ENCODE peak calls at places on chromosome 7, in six cellular contexts. Q, A, W, F, E and N are unnamed samples. For H3K4me1 and H3K9me3, the result is how much of the 10 kb centered on the place peaks cover.

GRCh38 chr7:64308019-64308275 is 5.8 kb upstream of the ZNF736 start:
- DNase-seq in Q (no peak), F (no peak), A (no peak), E (no peak), W (no peak), N (no peak)

GRCh38 chr7:102305414-102306268 is 19.0 kb downstream of the SH2B2 start:
- DNase-seq in Q (no peak), F (no peak), E (no peak), A (no peak), W (no peak), N (no peak)

GRCh38 chr7:17133977-17134376 is 164.5 kb upstream of the AHR start:
- DNase-seq in A (no peak), Q (no peak), E (no peak), W (no peak), F (no peak), N (no peak)

GRCh38 chr7:75565129-75565528 is 73.0 kb downstream of the SPDYE5 start:
- DNase-seq in W (peak), E (peak), F (no peak), A (peak), Q (peak), N (no peak)

GRCh38 chr7:30836991-30837390 is 65.8 kb downstream of the MINDY4 start:
- DNase-seq in W (no peak), E (no peak), F (no peak), A (no peak), Q (no peak), N (no peak)

GRCh38 chr7:47950714-47951113 is 2.4 kb upstream of the PKD1L1 start:
- DNase-seq in F (no peak), E (no peak), Q (no peak), W (peak), A (no peak), N (no peak)

GRCh38 chr7:87517136-87517805 is 41.8 kb upstream of the ABCB4 start:
- DNase-seq in W (no peak), A (peak), Q (no peak), F (no peak), E (no peak), N (no peak)

GRCh38 chr7:100901921-100902332 is 6.2 kb upstream of the ACHE start:
- DNase-seq in F (no peak), A (no peak), Q (no peak), E (no peak), W (no peak), N (no peak)

GRCh38 chr7:112182749-112183148 is 23.4 kb downstream of the DOCK4 start:
- DNase-seq in A (no peak), F (no peak), E (no peak), W (no peak), Q (no peak), N (no peak)

GRCh38 chr7:114450431-114450830 is 35.8 kb downstream of the FOXP2 start:
- DNase-seq in F (no peak), E (no peak), A (no peak), Q (no peak), W (no peak), N (no peak)

GRCh38 chr7:94420321-94420720 is 25.6 kb downstream of the COL1A2 start:
- DNase-seq in A (no peak), Q (no peak), E (no peak), F (no peak), W (no peak), N (no peak)

GRCh38 chr7:78301361-78301760 is 502.8 kb downstream of the PHTF2 start:
- DNase-seq in F (no peak), W (no peak), E (no peak), A (peak), Q (no peak), N (no peak)

GRCh38 chr7:142598297-142598696 is 151.0 kb upstream of the PRSS1 start:
- DNase-seq in Q (no peak), A (no peak), W (no peak), F (no peak), E (no peak), N (no peak)

GRCh38 chr7:137242616-137243015 is 100.9 kb downstream of the PTN start:
- DNase-seq in A (no peak), F (no peak), E (no peak), W (no peak), Q (no peak), N (no peak)

GRCh38 chr7:137243741-137244140 is 99.8 kb downstream of the PTN start:
- DNase-seq in F (no peak), E (no peak), A (no peak), W (no peak), Q (no peak), N (no peak)

GRCh38 chr7:137245186-137245585 is 98.3 kb downstream of the PTN start:
- DNase-seq in F (no peak), E (no peak), A (peak), W (no peak), Q (no peak), N (no peak)

GRCh38 chr7:137241655-137242054 is 101.9 kb downstream of the PTN start:
- DNase-seq in W (no peak), Q (no peak), F (no peak), E (no peak), A (no peak), N (no peak)

GRCh38 chr7:137245890-137246289 is 97.6 kb downstream of the PTN start:
- DNase-seq in F (no peak), E (no peak), W (no peak), Q (no peak), A (peak), N (no peak)
- H3K4me1 ChIP-seq in F (under half), E (under half), W (under half), Q (under half), A (under half), N (under half)

DNA sequence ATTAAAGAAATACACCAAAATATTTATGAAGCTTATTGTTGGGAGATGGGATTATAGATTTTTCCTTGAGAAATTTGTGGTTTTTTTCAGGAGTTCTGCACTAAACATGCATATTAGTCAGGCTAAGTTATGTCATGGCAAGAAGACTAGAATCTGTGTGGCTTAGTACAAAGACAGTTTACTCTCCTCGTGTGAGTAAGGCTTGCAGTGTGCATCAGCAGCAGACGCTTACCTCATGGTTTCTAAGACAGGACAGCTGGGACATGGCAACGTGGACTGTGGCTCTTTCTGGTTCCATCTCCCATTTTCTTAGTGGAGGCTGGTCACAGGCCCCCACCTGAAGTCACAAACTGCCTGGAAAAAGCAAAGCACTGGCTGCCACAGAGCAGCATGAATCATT is 429.6 kb upstream of the VSTM2A start:
- DNase-seq in W (no peak), A (no peak), E (no peak), F (no peak), Q (no peak), N (no peak)
- H3K9me3 ChIP-seq in W (under half), A (under half), E (under half), F (under half), Q (under half), N (under half)

GRCh38 chr7:149716007-149716931 is 57.1 kb downstream of the ZNF467 start:
- DNase-seq in W (no peak), Q (peak), A (peak), F (no peak), E (no peak), N (no peak)
- H3K4me3 ChIP-seq in W (peak), Q (no peak), A (peak), F (peak), E (no peak), N (peak)

GRCh38 chr7:153532321-153532720 is 519.9 kb upstream of the DPP6 start:
- DNase-seq in E (no peak), W (no peak), Q (no peak), A (no peak), F (no peak), N (no peak)

GRCh38 chr7:153543232-153543631 is 509.0 kb upstream of the DPP6 start:
- DNase-seq in W (no peak), F (no peak), Q (no peak), E (no peak), A (no peak), N (no peak)

GRCh38 chr7:153541903-153542302 is 510.3 kb upstream of the DPP6 start:
- DNase-seq in E (no peak), W (no peak), F (no peak), A (no peak), Q (no peak), N (no peak)

GRCh38 chr7:153537271-153537670 is 514.9 kb upstream of the DPP6 start:
- DNase-seq in A (no peak), E (no peak), F (no peak), W (no peak), Q (no peak), N (no peak)
- H3K4me1 ChIP-seq in A (under half), E (under half), F (under half), W (under half), Q (under half), N (under half)

GRCh38 chr7:138524259-138524658 is 64.2 kb downstream of the TRIM24 start:
- DNase-seq in W (no peak), A (no peak), Q (no peak), F (no peak), E (no peak), N (no peak)
- H3K9me3 ChIP-seq in W (under half), A (under half), Q (under half), F (under half), E (under half), N (under half)